ENCODE peak calls at places on chromosomes 11 and 22, in ten cellular contexts. Z, K, H, L, D, C, P, E, S and N are unnamed samples.

GRCh38 chr11:118609380-118610219 is 2.2 kb downstream of the PHLDB1 start:
- DNase-seq in Z (peak), K (peak), H (peak), L (no peak), D (peak), C (no peak), P (no peak), E (peak), S (peak), N (no peak)

GRCh38 chr22:48703265-48703941 is 1124.3 kb downstream of the BRD1 start:
- DNase-seq in Z (no peak), K (peak), H (no peak), L (no peak), D (no peak), C (no peak), P (no peak), E (no peak), S (no peak), N (no peak)

GRCh38 chr11:64545605-64546004 is 45.4 kb upstream of the SLC22A12 start:
- DNase-seq in Z (no peak), K (peak), H (no peak), L (no peak), D (no peak), C (no peak), P (no peak), E (peak), S (no peak), N (no peak)

GRCh38 chr11:26936109-26936508 is 57.8 kb upstream of the FIBIN start:
- DNase-seq in Z (no peak), K (no peak), H (no peak), L (no peak), D (no peak), C (no peak), P (no peak), E (no peak), S (no peak), N (no peak)

GRCh38 chr11:8631395-8632110 is 37.5 kb upstream of the STK33 start:
- DNase-seq in Z (no peak), K (no peak), H (no peak), L (no peak), D (no peak), C (no peak), P (no peak), E (peak), S (no peak), N (no peak)

GRCh38 chr11:127843483-127844396 is 743.6 kb downstream of the ETS1 start:
- DNase-seq in Z (peak), K (peak), H (peak), L (peak), D (peak), C (no peak), P (peak), E (peak), S (peak), N (peak)

GRCh38 chr11:105935791-105936190 is 86.2 kb downstream of the MSANTD4 start:
- DNase-seq in Z (no peak), K (no peak), H (no peak), L (no peak), D (no peak), C (no peak), P (no peak), E (peak), S (no peak), N (no peak)

GRCh38 chr11:7578276-7578955 is 64.6 kb downstream of the PPFIBP2 start:
- DNase-seq in Z (no peak), K (no peak), H (no peak), L (no peak), D (no peak), C (no peak), P (no peak), E (no peak), S (no peak), N (no peak)

GRCh38 chr22:23230348-23231068 is 50.2 kb downstream of the BCR start:
- DNase-seq in Z (no peak), K (peak), H (no peak), L (no peak), D (no peak), C (no peak), P (no peak), E (no peak), S (no peak), N (no peak)

GRCh38 chr22:37449281-37449680 is 22.0 kb upstream of the ELFN2 start:
- DNase-seq in Z (no peak), K (no peak), H (no peak), L (no peak), D (no peak), C (no peak), P (no peak), E (no peak), S (no peak), N (no peak)

GRCh38 chr11:117281159-117281558 is 10.0 kb upstream of the BACE1-AS start:
- DNase-seq in Z (no peak), K (no peak), H (no peak), L (no peak), D (no peak), C (no peak), P (no peak), E (peak), S (no peak), N (no peak)

GRCh38 chr11:61961570-61962212 is 5.7 kb downstream of the FTH1 start:
- DNase-seq in Z (peak), K (no peak), H (no peak), L (no peak), D (no peak), C (no peak), P (no peak), E (peak), S (no peak), N (no peak)